ENCODE peak calls at places on chromosomes 11 and 22, in four cellular contexts. E is left ventricle myocardium inferior, C is Caco-2, Z is SK-N-SH. O is an unnamed sample.

GRCh38 chr22:26642465-26643367 is 14.7 kb upstream of the MIAT start:
- DNase-seq in Z (no peak), C (no peak), E (peak), O (peak)

GRCh38 chr11:93485983-93486382 is 57.2 kb downstream of the SMCO4 start:
- DNase-seq in Z (no peak), C (no peak), E (no peak), O (no peak)

GRCh38 chr11:57530215-57530595 is 349 bp downstream of the TIMM10 start:
- DNase-seq in E (no peak), C (no peak), Z (no peak), O (no peak)

GRCh38 chr11:67268036-67268683 is 1.9 kb downstream of the GRK2 start:
- DNase-seq in Z (no peak), E (no peak), C (no peak), O (no peak)

GRCh38 chr11:27120211-27120610 is 79.6 kb downstream of the BBOX1 start:
- DNase-seq in Z (no peak), C (no peak), E (no peak), O (no peak)

GRCh38 chr11:6251990-6252473 is 7.6 kb upstream of the CCKBR start:
- DNase-seq in Z (no peak), C (no peak), E (no peak), O (peak)

GRCh38 chr11:22774716-22775115 is 54.9 kb downstream of the SVIP start:
- DNase-seq in E (no peak), Z (no peak), C (no peak), O (no peak)

GRCh38 chr11:101880208-101880607 is 34.6 kb upstream of the CEP126 start:
- DNase-seq in E (no peak), Z (peak), C (peak), O (peak)

GRCh38 chr22:28014141-28015055 is 95.3 kb upstream of the PITPNB start:
- DNase-seq in Z (no peak), C (no peak), E (peak), O (no peak)

GRCh38 chr11:43852057-43852636 is 28.5 kb upstream of the ALKBH3 start:
- DNase-seq in E (no peak), C (peak), Z (peak), O (peak)

GRCh38 chr11:26777276-26777939 is 55.5 kb upstream of the SLC5A12 start:
- DNase-seq in Z (no peak), E (no peak), C (no peak), O (no peak)

GRCh38 chr22:39017596-39018365 is 3.1 kb upstream of the APOBEC3D start:
- DNase-seq in C (no peak), Z (no peak), E (no peak), O (no peak)

GRCh38 chr11:86206296-86206695 is 38.3 kb upstream of the EED start:
- DNase-seq in E (no peak), Z (no peak), C (no peak), O (no peak)

GRCh38 chr11:30260813-30261212 is 30.0 kb downstream of the FSHB start:
- DNase-seq in Z (no peak), C (no peak), E (no peak), O (no peak)

GRCh38 chr22:20781272-20781990 is 7.5 kb downstream of the SERPIND1 start:
- DNase-seq in Z (no peak), C (no peak), E (no peak), O (no peak)

GRCh38 chr11:63713776-63714175 is 32.5 kb downstream of the RTN3 start:
- DNase-seq in E (no peak), Z (no peak), C (no peak), O (no peak)

GRCh38 chr22:23012081-23012622 is 58.2 kb upstream of the GNAZ start:
- DNase-seq in Z (no peak), C (no peak), E (no peak), O (no peak)

GRCh38 chr11:122162095-122162494 is 46.1 kb upstream of the BLID start:
- DNase-seq in E (no peak), Z (no peak), C (no peak), O (no peak)

GRCh38 chr11:66749091-66749490 is 20.1 kb upstream of the SPTBN2 start:
- DNase-seq in E (no peak), Z (no peak), C (no peak), O (no peak)

GRCh38 chr11:66906077-66906929 is 49.4 kb downstream of the LRFN4 start:
- DNase-seq in E (peak), Z (no peak), C (no peak), O (no peak)

GRCh38 chr11:71282581-71283351 is 30.4 kb upstream of the SHANK2 start:
- DNase-seq in C (peak), E (no peak), Z (no peak), O (peak)

GRCh38 chr11:26573896-26574295 is 1.8 kb upstream of the MUC15 start:
- DNase-seq in Z (no peak), C (no peak), E (no peak), O (no peak)

GRCh38 chr11:131712897-131713296 is 342.5 kb downstream of the NTM start:
- DNase-seq in E (no peak), C (no peak), Z (no peak), O (no peak)

GRCh38 chr11:110160016-110160415 is 66.8 kb downstream of the ZC3H12C start:
- DNase-seq in Z (no peak), C (no peak), E (no peak), O (no peak)

GRCh38 chr11:86947541-86947940 is 7.7 kb downstream of the FZD4 start:
- DNase-seq in E (no peak), C (no peak), Z (no peak), O (no peak)

GRCh38 chr22:24225044-24225601 is 19.8 kb downstream of the GGT5 start:
- DNase-seq in Z (peak), E (no peak), C (no peak), O (no peak)

GRCh38 chr11:73388241-73389133 is 12.3 kb downstream of the RELT start:
- DNase-seq in E (peak), C (no peak), Z (no peak), O (no peak)

GRCh38 chr22:36337365-36338130 is 50.2 kb downstream of the MYH9 start:
- DNase-seq in C (no peak), E (no peak), Z (no peak), O (no peak)

GRCh38 chr11:78227906-78228305 is 39.2 kb downstream of the USP35 start:
- DNase-seq in C (no peak), E (no peak), Z (no peak), O (no peak)

GRCh38 chr22:46068908-46069481 is 81.3 kb upstream of the PPARA start:
- DNase-seq in C (no peak), E (peak), Z (no peak), O (peak)

GRCh38 chr11:77113382-77114088 is 10.9 kb downstream of the OMP start:
- DNase-seq in E (no peak), C (peak), Z (peak), O (peak)

GRCh38 chr11:23778971-23779370 is 717.9 kb upstream of the LUZP2 start:
- DNase-seq in C (no peak), Z (no peak), E (no peak), O (no peak)

GRCh38 chr11:83827520-83827919 is 541.4 kb upstream of the CCDC90B start:
- DNase-seq in C (no peak), Z (no peak), E (no peak), O (no peak)

GRCh38 chr11:12397953-12398352 is 20.6 kb downstream of the PARVA start:
- DNase-seq in Z (no peak), C (no peak), E (peak), O (no peak)

GRCh38 chr11:126963603-126964353 is 36.8 kb downstream of the KIRREL3 start:
- DNase-seq in Z (no peak), E (no peak), C (no peak), O (no peak)

GRCh38 chr11:30463266-30463665 is 122.9 kb downstream of the MPPED2 start:
- DNase-seq in C (no peak), E (no peak), Z (no peak), O (no peak)

GRCh38 chr22:37419916-37420655 is 7.2 kb downstream of the ELFN2 start:
- DNase-seq in E (no peak), C (peak), Z (peak), O (no peak)

GRCh38 chr22:37417737-37418348 is 9.4 kb downstream of the ELFN2 start:
- DNase-seq in E (no peak), Z (no peak), C (no peak), O (no peak)

GRCh38 chr22:37420656-37421467 is 6.4 kb downstream of the ELFN2 start:
- DNase-seq in C (no peak), Z (no peak), E (no peak), O (no peak)

GRCh38 chr22:37418627-37419369 is 8.5 kb downstream of the ELFN2 start:
- DNase-seq in E (no peak), Z (no peak), C (no peak), O (peak)

DNA sequence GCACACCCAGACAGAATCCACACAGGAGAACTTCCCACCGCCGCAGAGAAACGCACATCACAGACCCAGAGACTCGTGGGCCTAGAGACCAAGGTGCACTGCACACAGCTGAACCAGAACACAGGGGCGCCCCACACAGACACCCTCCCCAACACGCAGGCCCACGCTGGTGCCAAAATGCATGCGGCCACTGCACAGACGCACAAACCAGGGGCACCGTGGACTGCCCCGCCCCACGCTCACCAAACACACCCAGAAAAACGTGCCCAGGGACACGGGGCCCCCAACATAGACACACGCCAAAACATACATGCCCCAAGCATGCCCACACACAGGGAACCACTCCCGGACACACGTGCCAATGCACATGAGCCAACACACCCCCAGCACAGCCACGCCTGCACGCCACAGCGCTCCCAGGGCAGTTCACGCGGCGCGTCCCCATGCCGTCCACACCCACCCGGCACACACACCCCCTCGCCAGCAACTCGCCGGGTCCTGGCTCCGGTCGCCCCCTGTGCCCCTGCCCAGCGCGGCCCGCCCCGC is 7.8 kb downstream of the ELFN2 start:
- DNase-seq in Z (no peak), E (no peak), C (no peak), O (peak)
- H3K4me3 ChIP-seq in Z (peak), E (peak), C (peak), O (peak)

GRCh38 chr11:68327586-68328370 is 15.4 kb downstream of the LRP5 start:
- DNase-seq in Z (peak), C (no peak), E (no peak), O (no peak)

GRCh38 chr11:68325183-68325893 is 12.9 kb downstream of the LRP5 start:
- DNase-seq in E (no peak), Z (no peak), C (no peak), O (no peak)

GRCh38 chr11:68325894-68326220 is 13.5 kb downstream of the LRP5 start:
- DNase-seq in Z (peak), C (no peak), E (no peak), O (no peak)

GRCh38 chr11:68324695-68325094 is 12.3 kb downstream of the LRP5 start:
- DNase-seq in Z (no peak), E (no peak), C (no peak), O (no peak)

DNA sequence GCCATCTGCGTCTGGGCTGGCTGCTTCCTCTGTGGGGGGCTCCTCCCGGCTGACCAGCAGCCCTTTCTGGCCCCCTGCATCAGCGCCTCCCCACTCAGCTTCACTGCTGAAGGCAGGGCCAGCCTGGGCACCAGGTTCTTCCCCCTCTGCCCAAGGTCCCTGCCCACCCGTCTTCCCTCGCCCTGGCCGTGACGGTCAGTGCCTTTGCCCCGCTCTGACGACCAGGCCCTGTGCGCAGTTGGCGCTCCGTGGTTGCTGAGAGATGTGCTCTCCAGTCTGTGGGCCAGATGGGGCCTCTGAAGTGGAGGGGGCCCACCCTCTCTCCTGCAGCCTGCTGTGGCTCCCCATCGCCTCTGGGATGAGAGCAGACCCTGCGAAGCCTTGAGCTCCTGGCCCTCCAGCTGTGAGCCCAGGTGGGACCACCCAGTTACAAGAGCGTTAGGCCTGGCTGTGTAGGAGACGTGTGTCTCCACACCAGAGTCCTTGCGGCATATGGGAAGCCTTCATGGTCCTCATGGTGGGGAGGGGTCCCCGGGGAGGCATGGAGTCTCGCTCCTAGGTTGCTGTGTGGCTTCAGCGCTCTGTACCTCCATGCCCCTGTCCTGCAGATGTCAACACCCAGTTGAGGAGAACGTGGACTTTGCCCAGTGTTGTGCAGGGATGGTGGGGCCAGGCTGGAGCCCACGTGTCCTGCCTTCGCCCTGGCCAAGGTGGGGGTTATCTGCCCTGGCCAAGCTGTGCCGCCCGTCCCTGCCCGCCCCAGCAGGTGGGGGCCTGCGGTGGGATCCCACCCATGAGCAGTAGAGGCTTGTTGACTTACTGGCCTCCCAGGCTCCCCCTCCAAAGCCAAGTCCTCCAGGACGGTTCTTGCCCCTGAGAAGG is 14.2 kb downstream of the LRP5 start:
- DNase-seq in Z (peak), C (no peak), E (no peak), O (peak)
- H3K4me3 ChIP-seq in Z (no peak), C (no peak), E (no peak), O (no peak)

GRCh38 chr11:82085493-82085892 is 648.2 kb downstream of the FAM181B start:
- DNase-seq in E (no peak), C (no peak), Z (no peak), O (no peak)

GRCh38 chr11:82092904-82093303 is 640.8 kb downstream of the FAM181B start:
- DNase-seq in E (no peak), C (no peak), Z (no peak), O (no peak)

GRCh38 chr11:82089426-82089825 is 644.2 kb downstream of the FAM181B start:
- DNase-seq in Z (no peak), E (no peak), C (no peak), O (no peak)
- H3K4me3 ChIP-seq in Z (no peak), E (no peak), C (no peak), O (no peak)

GRCh38 chr11:34052608-34053160 is 1.2 kb downstream of the CAPRIN1 start:
- DNase-seq in C (peak), E (peak), Z (peak), O (peak)
- H3K4me3 ChIP-seq in C (peak), E (peak), Z (peak), O (peak)

DNA sequence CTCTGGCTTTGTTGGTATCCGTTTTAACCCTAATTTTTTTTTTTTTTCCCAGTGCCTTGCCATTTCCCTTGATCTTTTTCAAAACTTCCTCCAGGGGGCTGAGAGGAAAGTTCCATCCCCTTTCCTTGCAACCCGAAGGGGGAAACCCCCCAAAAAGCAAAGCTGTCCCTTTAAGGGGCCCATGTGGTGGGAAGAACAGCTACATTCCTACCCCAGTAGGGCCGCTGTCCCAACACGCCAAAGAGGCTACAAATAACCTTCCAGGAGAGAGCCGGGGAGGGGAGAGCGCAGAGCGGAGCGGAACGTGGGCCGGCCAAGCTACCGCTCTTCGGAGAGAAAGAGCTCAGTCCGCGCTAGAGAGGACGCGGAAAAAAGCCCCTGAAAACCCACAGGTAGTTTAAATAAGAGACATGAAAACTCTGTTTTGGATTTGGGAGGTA is 1.7 kb downstream of the LRP4 start:
- DNase-seq in C (peak), Z (peak), E (peak), O (peak)
- H3K4me3 ChIP-seq in C (peak), Z (peak), E (peak), O (no peak)

DNA sequence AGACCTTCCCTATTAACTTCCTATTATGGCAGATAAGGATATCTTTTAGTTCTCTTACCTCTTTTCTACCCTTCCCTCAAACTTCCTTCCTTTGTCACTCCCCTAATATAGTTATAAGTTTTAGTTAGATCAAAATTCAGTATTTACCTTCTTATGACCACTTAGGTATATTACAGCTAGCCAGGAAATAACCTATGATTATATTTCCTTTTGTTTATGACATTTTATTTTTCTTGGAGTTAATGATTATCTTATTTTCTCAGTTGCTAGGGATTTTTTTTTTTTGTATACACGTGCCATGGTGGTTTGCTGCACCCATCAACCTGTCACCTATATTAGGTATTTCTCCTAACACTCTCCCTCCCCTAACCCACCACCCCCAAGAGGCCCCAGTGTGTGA is 88.2 kb upstream of the ZBED5 start:
- DNase-seq in C (no peak), Z (no peak), E (no peak), O (no peak)
- H3K4me3 ChIP-seq in C (no peak), Z (no peak), E (no peak), O (no peak)

GRCh38 chr11:2990617-2991476 is 1.3 kb downstream of the NAP1L4 start:
- DNase-seq in Z (no peak), C (peak), E (no peak), O (peak)

GRCh38 chr11:2988996-2989395 is 3.1 kb downstream of the NAP1L4 start:
- DNase-seq in Z (no peak), E (no peak), C (no peak), O (peak)

GRCh38 chr11:2988361-2988762 is 3.8 kb downstream of the NAP1L4 start:
- DNase-seq in Z (no peak), E (no peak), C (no peak), O (peak)

GRCh38 chr11:2987881-2988280 is 4.2 kb downstream of the NAP1L4 start:
- DNase-seq in C (no peak), Z (no peak), E (no peak), O (peak)

DNA sequence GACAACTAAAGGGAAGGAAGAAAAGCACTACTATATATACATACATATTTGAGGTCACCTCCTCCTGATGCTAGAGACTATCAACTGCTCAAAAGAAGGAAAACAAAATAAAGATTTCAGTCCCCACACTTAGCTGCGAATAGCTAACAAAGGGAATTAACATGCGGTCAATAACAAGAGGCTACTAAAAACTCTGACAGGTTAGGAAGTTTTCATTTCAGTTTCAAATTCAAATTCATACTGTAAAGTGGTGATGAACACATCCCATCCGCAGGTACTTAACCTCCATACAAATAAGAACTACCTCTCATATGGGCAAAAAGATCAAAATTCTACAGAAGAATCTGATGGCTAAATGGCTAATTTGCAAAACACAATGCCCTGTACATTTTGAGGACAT is 2.6 kb downstream of the NAP1L4 start:
- DNase-seq in C (no peak), E (no peak), Z (no peak), O (peak)
- H3K4me3 ChIP-seq in C (peak), E (peak), Z (peak), O (no peak)

GRCh38 chr22:31752096-31752847 is 1.5 kb upstream of the DEPDC5 start:
- DNase-seq in Z (no peak), C (no peak), E (no peak), O (no peak)

GRCh38 chr22:31757265-31757664 is 3.4 kb downstream of the DEPDC5 start:
- DNase-seq in C (no peak), Z (no peak), E (no peak), O (no peak)

GRCh38 chr22:31753005-31753633 is 700 bp upstream of the DEPDC5 start:
- DNase-seq in C (peak), Z (peak), E (peak), O (peak)

GRCh38 chr22:31753634-31754471 is at the start of gene DEPDC5:
- DNase-seq in E (peak), Z (peak), C (peak), O (peak)

GRCh38 chr22:31754813-31755212 is 994 bp downstream of the DEPDC5 start:
- DNase-seq in Z (no peak), E (no peak), C (no peak), O (no peak)
- H3K4me3 ChIP-seq in Z (peak), E (peak), C (peak), O (peak)